ENCODE peak calls at places on chromosomes 5 and 9, in six cellular contexts. One of them, this sample, is unnamed.
A peak's percentile ranks its signal among the peaks of the same experiment; 100 is the strongest.

GRCh38 chr5:17219431-17219830 is 2.0 kb downstream of the BASP1 start:
- DNase-seq in NCI-H460: no peak
- DNase-seq in NT2/D1: no peak
- DNase-seq in frontal cortex: no peak
- DNase-seq in activated CD4-positive, CD25-positive, alpha-beta regulatory T cell: no peak
- DNase-seq in glomerular endothelial cell: no peak
- DNase-seq in this sample: no peak

GRCh38 chr5:170945275-170945674 is 83.5 kb downstream of the RANBP17 start:
- DNase-seq in NCI-H460: no peak
- DNase-seq in NT2/D1: no peak
- DNase-seq in frontal cortex: no peak
- DNase-seq in activated CD4-positive, CD25-positive, alpha-beta regulatory T cell: no peak
- DNase-seq in glomerular endothelial cell: no peak
- DNase-seq in this sample: no peak

GRCh38 chr9:126454250-126454649 is 127.6 kb downstream of the MVB12B start:
- DNase-seq in NCI-H460: no peak
- DNase-seq in NT2/D1: no peak
- DNase-seq in frontal cortex: no peak
- DNase-seq in activated CD4-positive, CD25-positive, alpha-beta regulatory T cell: no peak
- DNase-seq in glomerular endothelial cell: no peak
- DNase-seq in this sample: no peak

GRCh38 chr5:42621662-42622061 is 135.0 kb upstream of the CCDC152 start:
- DNase-seq in NCI-H460: no peak
- DNase-seq in NT2/D1: no peak
- DNase-seq in frontal cortex: no peak
- DNase-seq in activated CD4-positive, CD25-positive, alpha-beta regulatory T cell: no peak
- DNase-seq in glomerular endothelial cell: no peak
- DNase-seq in this sample: no peak

GRCh38 chr5:96875805-96876291 is 452 bp upstream of the ERAP2 start:
- DNase-seq in NCI-H460: peak; percentile 8
- DNase-seq in NT2/D1: no peak
- DNase-seq in frontal cortex: no peak
- DNase-seq in activated CD4-positive, CD25-positive, alpha-beta regulatory T cell: no peak
- DNase-seq in glomerular endothelial cell: no peak
- DNase-seq in this sample: no peak

GRCh38 chr9:11275158-11275695 is 662.4 kb upstream of the PTPRD start:
- DNase-seq in NCI-H460: no peak
- DNase-seq in NT2/D1: no peak
- DNase-seq in frontal cortex: no peak
- DNase-seq in activated CD4-positive, CD25-positive, alpha-beta regulatory T cell: no peak
- DNase-seq in glomerular endothelial cell: no peak
- DNase-seq in this sample: no peak

GRCh38 chr5:8349855-8350254 is 480.9 kb downstream of the MTRR start:
- DNase-seq in NCI-H460: no peak
- DNase-seq in NT2/D1: no peak
- DNase-seq in frontal cortex: no peak
- DNase-seq in activated CD4-positive, CD25-positive, alpha-beta regulatory T cell: no peak
- DNase-seq in glomerular endothelial cell: no peak
- DNase-seq in this sample: no peak

GRCh38 chr9:2107906-2108451 is 92.8 kb downstream of the SMARCA2 start:
- DNase-seq in NCI-H460: no peak
- DNase-seq in NT2/D1: no peak
- DNase-seq in frontal cortex: no peak
- DNase-seq in activated CD4-positive, CD25-positive, alpha-beta regulatory T cell: no peak
- DNase-seq in glomerular endothelial cell: no peak
- DNase-seq in this sample: no peak

GRCh38 chr9:125460346-125460745 is 198.7 kb downstream of the GAPVD1 start:
- DNase-seq in NCI-H460: no peak
- DNase-seq in NT2/D1: no peak
- DNase-seq in frontal cortex: no peak
- DNase-seq in activated CD4-positive, CD25-positive, alpha-beta regulatory T cell: no peak
- DNase-seq in glomerular endothelial cell: no peak
- DNase-seq in this sample: no peak

GRCh38 chr5:149268928-149269557 is 2.6 kb upstream of the AFAP1L1 start:
- DNase-seq in NCI-H460: peak; percentile 66
- DNase-seq in NT2/D1: no peak
- DNase-seq in frontal cortex: peak; percentile 57
- DNase-seq in activated CD4-positive, CD25-positive, alpha-beta regulatory T cell: no peak
- DNase-seq in glomerular endothelial cell: no peak
- DNase-seq in this sample: no peak

GRCh38 chr5:170226661-170227060 is 6.1 kb upstream of the C5orf58 start:
- DNase-seq in NCI-H460: no peak
- DNase-seq in NT2/D1: no peak
- DNase-seq in frontal cortex: no peak
- DNase-seq in activated CD4-positive, CD25-positive, alpha-beta regulatory T cell: no peak
- DNase-seq in glomerular endothelial cell: no peak
- DNase-seq in this sample: no peak

GRCh38 chr5:164000819-164001218 is 495.4 kb downstream of the MAT2B start:
- DNase-seq in NCI-H460: no peak
- DNase-seq in NT2/D1: no peak
- DNase-seq in frontal cortex: no peak
- DNase-seq in activated CD4-positive, CD25-positive, alpha-beta regulatory T cell: no peak
- DNase-seq in glomerular endothelial cell: no peak
- DNase-seq in this sample: no peak

GRCh38 chr5:150053231-150053626 is 33.1 kb downstream of the CSF1R start:
- DNase-seq in NCI-H460: no peak
- DNase-seq in NT2/D1: no peak
- DNase-seq in frontal cortex: no peak
- DNase-seq in activated CD4-positive, CD25-positive, alpha-beta regulatory T cell: no peak
- DNase-seq in glomerular endothelial cell: no peak
- DNase-seq in this sample: no peak

GRCh38 chr5:82165740-82166530 is 112.2 kb downstream of the RPS23 start:
- DNase-seq in NCI-H460: peak; percentile 77
- DNase-seq in NT2/D1: peak; percentile 32
- DNase-seq in frontal cortex: peak; percentile 45
- DNase-seq in activated CD4-positive, CD25-positive, alpha-beta regulatory T cell: no peak
- DNase-seq in glomerular endothelial cell: peak; percentile 54
- DNase-seq in this sample: peak; percentile 22

GRCh38 chr5:140725799-140726471 is 25.7 kb downstream of the ZMAT2 start:
- DNase-seq in NCI-H460: peak; percentile 99
- DNase-seq in NT2/D1: peak; percentile 76
- DNase-seq in frontal cortex: peak; percentile 13
- DNase-seq in activated CD4-positive, CD25-positive, alpha-beta regulatory T cell: peak; percentile 5
- DNase-seq in glomerular endothelial cell: peak; percentile 85
- DNase-seq in this sample: peak; percentile 67

GRCh38 chr9:96413312-96414221 is 4.6 kb downstream of the ZNF367 start:
- DNase-seq in NCI-H460: no peak
- DNase-seq in NT2/D1: no peak
- DNase-seq in frontal cortex: no peak
- DNase-seq in activated CD4-positive, CD25-positive, alpha-beta regulatory T cell: no peak
- DNase-seq in glomerular endothelial cell: no peak
- DNase-seq in this sample: no peak

GRCh38 chr9:90870646-90871326 is 69.2 kb downstream of the SYK start:
- DNase-seq in NCI-H460: peak; percentile 54
- DNase-seq in NT2/D1: peak; percentile 27
- DNase-seq in frontal cortex: peak; percentile 27
- DNase-seq in activated CD4-positive, CD25-positive, alpha-beta regulatory T cell: no peak
- DNase-seq in glomerular endothelial cell: peak; percentile 14
- DNase-seq in this sample: no peak

GRCh38 chr9:100377015-100377414 is 24.3 kb upstream of the TEX10 start:
- DNase-seq in NCI-H460: no peak
- DNase-seq in NT2/D1: no peak
- DNase-seq in frontal cortex: no peak
- DNase-seq in activated CD4-positive, CD25-positive, alpha-beta regulatory T cell: no peak
- DNase-seq in glomerular endothelial cell: no peak
- DNase-seq in this sample: no peak

GRCh38 chr5:88656196-88656935 is 226.6 kb downstream of the MEF2C start:
- DNase-seq in NCI-H460: no peak
- DNase-seq in NT2/D1: no peak
- DNase-seq in frontal cortex: no peak
- DNase-seq in activated CD4-positive, CD25-positive, alpha-beta regulatory T cell: no peak
- DNase-seq in glomerular endothelial cell: no peak
- DNase-seq in this sample: no peak

GRCh38 chr9:6230037-6230778 is 14.6 kb downstream of the IL33 start:
- DNase-seq in NCI-H460: no peak
- DNase-seq in NT2/D1: no peak
- DNase-seq in frontal cortex: no peak
- DNase-seq in activated CD4-positive, CD25-positive, alpha-beta regulatory T cell: no peak
- DNase-seq in glomerular endothelial cell: no peak
- DNase-seq in this sample: no peak

GRCh38 chr5:111948517-111948916 is 191.5 kb upstream of the NREP start:
- DNase-seq in NCI-H460: no peak
- DNase-seq in NT2/D1: no peak
- DNase-seq in frontal cortex: no peak
- DNase-seq in activated CD4-positive, CD25-positive, alpha-beta regulatory T cell: no peak
- DNase-seq in glomerular endothelial cell: no peak
- DNase-seq in this sample: no peak

GRCh38 chr9:134306583-134307222 is 19.6 kb upstream of the RXRA start:
- DNase-seq in NCI-H460: no peak
- DNase-seq in NT2/D1: no peak
- DNase-seq in frontal cortex: no peak
- DNase-seq in activated CD4-positive, CD25-positive, alpha-beta regulatory T cell: no peak
- DNase-seq in glomerular endothelial cell: no peak
- DNase-seq in this sample: no peak

GRCh38 chr9:33125871-33126822 is 41.0 kb downstream of the B4GALT1 start:
- DNase-seq in NCI-H460: no peak
- DNase-seq in NT2/D1: no peak
- DNase-seq in frontal cortex: no peak
- DNase-seq in activated CD4-positive, CD25-positive, alpha-beta regulatory T cell: no peak
- DNase-seq in glomerular endothelial cell: no peak
- DNase-seq in this sample: no peak